ENCODE peak calls at places on chromosomes 11 and 22, in four cellular contexts. One of them, this sample, is unnamed.
A peak's percentile ranks its signal among the peaks of the same experiment; 100 is the strongest.

GRCh38 chr11:119518746-119519382 is 95.9 kb upstream of the THY1 start:
- DNase-seq in GM20000: no peak
- DNase-seq in effector CD4-positive, alpha-beta T cell: no peak
- DNase-seq in stimulated activated naive B cell treated with anti-CD40 and anti-IgM and Interleukin-4, amounts not matched to agents 10 μg/mL and 1 μg/mL and 100 μg/mL, for 72 hours: no peak
- DNase-seq in this sample: no peak

GRCh38 chr11:63858628-63859550 is 20.0 kb downstream of the MARK2 start:
- DNase-seq in GM20000: no peak
- DNase-seq in effector CD4-positive, alpha-beta T cell: no peak
- DNase-seq in stimulated activated naive B cell treated with anti-CD40 and anti-IgM and Interleukin-4, amounts not matched to agents 10 μg/mL and 1 μg/mL and 100 μg/mL, for 72 hours: no peak
- DNase-seq in this sample: no peak

GRCh38 chr11:60875856-60876485 is 8.6 kb downstream of the ZP1 start:
- DNase-seq in GM20000: no peak
- DNase-seq in effector CD4-positive, alpha-beta T cell: no peak
- DNase-seq in stimulated activated naive B cell treated with anti-CD40 and anti-IgM and Interleukin-4, amounts not matched to agents 10 μg/mL and 1 μg/mL and 100 μg/mL, for 72 hours: no peak
- DNase-seq in this sample: no peak

GRCh38 chr11:110079726-110080125 is 13.5 kb upstream of the ZC3H12C start:
- DNase-seq in GM20000: no peak
- DNase-seq in effector CD4-positive, alpha-beta T cell: no peak
- DNase-seq in stimulated activated naive B cell treated with anti-CD40 and anti-IgM and Interleukin-4, amounts not matched to agents 10 μg/mL and 1 μg/mL and 100 μg/mL, for 72 hours: no peak
- DNase-seq in this sample: no peak

GRCh38 chr22:47202819-47203553 is 440.5 kb downstream of the TBC1D22A start:
- DNase-seq in GM20000: peak; percentile 12
- DNase-seq in effector CD4-positive, alpha-beta T cell: no peak
- DNase-seq in stimulated activated naive B cell treated with anti-CD40 and anti-IgM and Interleukin-4, amounts not matched to agents 10 μg/mL and 1 μg/mL and 100 μg/mL, for 72 hours: no peak
- DNase-seq in this sample: no peak

GRCh38 chr22:36775589-36775965 is 342 bp downstream of the IFT27 start:
- DNase-seq in GM20000: peak; percentile 32
- DNase-seq in effector CD4-positive, alpha-beta T cell: peak; percentile 28
- DNase-seq in stimulated activated naive B cell treated with anti-CD40 and anti-IgM and Interleukin-4, amounts not matched to agents 10 μg/mL and 1 μg/mL and 100 μg/mL, for 72 hours: peak; percentile 16
- DNase-seq in this sample: peak; percentile 37

GRCh38 chr11:124864176-124864891 is 898 bp upstream of the ROBO3 start:
- DNase-seq in GM20000: no peak
- DNase-seq in effector CD4-positive, alpha-beta T cell: no peak
- DNase-seq in stimulated activated naive B cell treated with anti-CD40 and anti-IgM and Interleukin-4, amounts not matched to agents 10 μg/mL and 1 μg/mL and 100 μg/mL, for 72 hours: no peak
- DNase-seq in this sample: no peak

GRCh38 chr11:123122852-123123251 is 60.9 kb upstream of the HSPA8 start:
- DNase-seq in GM20000: no peak
- DNase-seq in effector CD4-positive, alpha-beta T cell: no peak
- DNase-seq in stimulated activated naive B cell treated with anti-CD40 and anti-IgM and Interleukin-4, amounts not matched to agents 10 μg/mL and 1 μg/mL and 100 μg/mL, for 72 hours: no peak
- DNase-seq in this sample: no peak

GRCh38 chr11:72585762-72586590 is 88.2 kb downstream of the PDE2A start:
- DNase-seq in GM20000: peak; percentile 91
- DNase-seq in effector CD4-positive, alpha-beta T cell: peak; percentile 68
- DNase-seq in stimulated activated naive B cell treated with anti-CD40 and anti-IgM and Interleukin-4, amounts not matched to agents 10 μg/mL and 1 μg/mL and 100 μg/mL, for 72 hours: peak; percentile 67
- DNase-seq in this sample: peak; percentile 85

GRCh38 chr11:125995313-125995712 is 49.5 kb downstream of the VSIG10L2 start:
- DNase-seq in GM20000: peak; percentile 46
- DNase-seq in effector CD4-positive, alpha-beta T cell: no peak
- DNase-seq in stimulated activated naive B cell treated with anti-CD40 and anti-IgM and Interleukin-4, amounts not matched to agents 10 μg/mL and 1 μg/mL and 100 μg/mL, for 72 hours: no peak
- DNase-seq in this sample: peak; percentile 45

GRCh38 chr11:112995423-112996084 is 34.3 kb downstream of the NCAM1 start:
- DNase-seq in GM20000: no peak
- DNase-seq in effector CD4-positive, alpha-beta T cell: no peak
- DNase-seq in stimulated activated naive B cell treated with anti-CD40 and anti-IgM and Interleukin-4, amounts not matched to agents 10 μg/mL and 1 μg/mL and 100 μg/mL, for 72 hours: no peak
- DNase-seq in this sample: no peak

GRCh38 chr11:17721242-17721999 is 2.0 kb downstream of the MYOD1 start:
- DNase-seq in GM20000: no peak
- DNase-seq in effector CD4-positive, alpha-beta T cell: no peak
- DNase-seq in stimulated activated naive B cell treated with anti-CD40 and anti-IgM and Interleukin-4, amounts not matched to agents 10 μg/mL and 1 μg/mL and 100 μg/mL, for 72 hours: no peak
- DNase-seq in this sample: no peak

GRCh38 chr11:6650980-6651379 is 4.6 kb downstream of the DCHS1 start:
- DNase-seq in GM20000: no peak
- DNase-seq in effector CD4-positive, alpha-beta T cell: no peak
- DNase-seq in stimulated activated naive B cell treated with anti-CD40 and anti-IgM and Interleukin-4, amounts not matched to agents 10 μg/mL and 1 μg/mL and 100 μg/mL, for 72 hours: no peak
- DNase-seq in this sample: no peak

GRCh38 chr11:42974510-42974909 is 337.3 kb upstream of the API5 start:
- DNase-seq in GM20000: no peak
- DNase-seq in effector CD4-positive, alpha-beta T cell: no peak
- DNase-seq in stimulated activated naive B cell treated with anti-CD40 and anti-IgM and Interleukin-4, amounts not matched to agents 10 μg/mL and 1 μg/mL and 100 μg/mL, for 72 hours: no peak
- DNase-seq in this sample: no peak

GRCh38 chr22:42602470-42602869 is 12.2 kb downstream of the POLDIP3 start:
- DNase-seq in GM20000: no peak
- DNase-seq in effector CD4-positive, alpha-beta T cell: no peak
- DNase-seq in stimulated activated naive B cell treated with anti-CD40 and anti-IgM and Interleukin-4, amounts not matched to agents 10 μg/mL and 1 μg/mL and 100 μg/mL, for 72 hours: no peak
- DNase-seq in this sample: no peak

GRCh38 chr11:16215352-16215751 is 141.0 kb downstream of the SOX6 start:
- DNase-seq in GM20000: no peak
- DNase-seq in effector CD4-positive, alpha-beta T cell: no peak
- DNase-seq in stimulated activated naive B cell treated with anti-CD40 and anti-IgM and Interleukin-4, amounts not matched to agents 10 μg/mL and 1 μg/mL and 100 μg/mL, for 72 hours: no peak
- DNase-seq in this sample: no peak

GRCh38 chr11:10492084-10492483 is 37.0 kb downstream of the AMPD3 start:
- DNase-seq in GM20000: no peak
- DNase-seq in effector CD4-positive, alpha-beta T cell: no peak
- DNase-seq in stimulated activated naive B cell treated with anti-CD40 and anti-IgM and Interleukin-4, amounts not matched to agents 10 μg/mL and 1 μg/mL and 100 μg/mL, for 72 hours: no peak
- DNase-seq in this sample: no peak